ENCODE peak calls at places on chromosomes 7 and 10, in nine cellular contexts. Y is aorta; P is HFFc6; N is nephron progenitor cell; L is BJ; A is astrocyte of the spinal cord; I is pancreas; M is activated CD8-positive, alpha-beta T cell treated with anti-CD3 and anti-CD28 coated beads for 36 hours; X is fibroblast of pulmonary artery. Q is an unnamed sample.

GRCh38 chr10:3529691-3530090 is 255.3 kb downstream of the KLF6 start:
- DNase-seq in I (no peak), X (no peak), N (no peak), L (no peak), M (no peak), A (no peak), Y (no peak), P (no peak), Q (no peak)

GRCh38 chr7:116802144-116802747 is 60.1 kb upstream of the CAPZA2 start:
- DNase-seq in Y (no peak), N (no peak), M (no peak), P (peak), I (no peak), X (peak), L (peak), A (peak), Q (no peak)

GRCh38 chr7:100693312-100694195 is 496 bp downstream of the GIGYF1 start:
- DNase-seq in A (no peak), N (peak), X (no peak), P (no peak), M (peak), L (no peak), I (peak), Y (no peak), Q (no peak)

GRCh38 chr7:141872931-141873330 is 31.6 kb upstream of the PRSS37 start:
- DNase-seq in M (no peak), A (no peak), Y (no peak), X (no peak), L (no peak), I (no peak), P (no peak), N (no peak), Q (no peak)

GRCh38 chr7:33511735-33512134 is 382.4 kb downstream of the BBS9 start:
- DNase-seq in N (no peak), M (no peak), L (no peak), X (no peak), I (no peak), A (no peak), P (no peak), Y (no peak), Q (no peak)

GRCh38 chr10:117674641-117675040 is 132.1 kb downstream of the EMX2 start:
- DNase-seq in A (peak), M (no peak), Y (no peak), L (no peak), I (no peak), X (no peak), N (no peak), P (no peak), Q (no peak)

GRCh38 chr10:98125940-98126631 is 8.4 kb upstream of the R3HCC1L start:
- DNase-seq in Y (no peak), I (no peak), N (no peak), M (no peak), X (no peak), L (no peak), A (no peak), P (no peak), Q (no peak)

GRCh38 chr7:74294191-74294998 is 5.2 kb downstream of the CLIP2 start:
- DNase-seq in L (peak), A (no peak), I (no peak), P (no peak), N (no peak), X (peak), M (no peak), Y (peak), Q (no peak)

GRCh38 chr10:90930971-90931841 is 10.3 kb upstream of the ANKRD1 start:
- DNase-seq in I (no peak), Y (peak), X (peak), P (peak), M (no peak), N (peak), A (peak), L (peak), Q (no peak)

GRCh38 chr10:102651455-102652169 is 7.3 kb downstream of the TRIM8 start:
- DNase-seq in A (no peak), P (no peak), Y (peak), N (no peak), X (no peak), I (no peak), M (no peak), L (no peak), Q (no peak)

GRCh38 chr7:12431886-12432285 is 28.2 kb upstream of the VWDE start:
- DNase-seq in Y (no peak), L (no peak), M (no peak), I (peak), N (peak), P (no peak), X (no peak), A (peak), Q (no peak)

GRCh38 chr10:45425628-45426563 is 51.9 kb downstream of the ALOX5 start:
- DNase-seq in N (no peak), I (no peak), P (no peak), M (no peak), Y (no peak), L (no peak), X (peak), A (peak), Q (no peak)

GRCh38 chr10:95445837-95446347 is 115.3 kb downstream of the SORBS1 start:
- DNase-seq in X (peak), P (peak), N (peak), M (peak), Y (peak), A (peak), I (no peak), L (peak), Q (no peak)

GRCh38 chr7:29342761-29343160 is 148.2 kb downstream of the CHN2 start:
- DNase-seq in P (peak), X (peak), I (no peak), A (peak), N (no peak), Y (no peak), M (no peak), L (no peak), Q (no peak)

GRCh38 chr10:110667620-110668343 is 23.6 kb downstream of the RBM20 start:
- DNase-seq in I (no peak), P (no peak), M (no peak), X (no peak), A (no peak), Y (no peak), L (no peak), N (no peak), Q (no peak)

GRCh38 chr7:64849250-64849923 is 53.7 kb upstream of the ZNF273 start:
- DNase-seq in P (peak), L (no peak), A (no peak), M (no peak), N (no peak), X (no peak), I (no peak), Y (no peak), Q (peak)

GRCh38 chr10:133528845-133529575 is 1.8 kb downstream of the CYP2E1 start:
- DNase-seq in A (no peak), P (no peak), M (no peak), L (no peak), I (peak), X (peak), Y (no peak), N (no peak), Q (no peak)

GRCh38 chr7:7620644-7621210 is 19.8 kb upstream of the UMAD1 start:
- DNase-seq in M (no peak), P (no peak), I (no peak), L (no peak), Y (no peak), A (no peak), X (no peak), N (no peak), Q (no peak)

GRCh38 chr10:86644412-86645110 is 9.8 kb upstream of the OPN4 start:
- DNase-seq in I (no peak), M (peak), Y (peak), X (no peak), P (no peak), L (no peak), N (no peak), A (peak), Q (no peak)

Q was measured in GOT3.